ENCODE peak calls at places on chromosomes 13 and 19, in five cellular contexts. N is Panc1, E is transverse colon, T is stomach, R is breast epithelium. J is an unnamed sample.

GRCh38 chr19:14418743-14419037 is 451 bp downstream of the DDX39A start:
- DNase-seq in N (no peak), T (no peak), E (no peak), R (no peak), J (no peak)

GRCh38 chr13:82713681-82714405 is 1168.4 kb downstream of the SLITRK1 start:
- DNase-seq in N (no peak), E (no peak), R (no peak), T (no peak), J (no peak)

GRCh38 chr19:52520013-52520412 is 7.5 kb upstream of the ZNF808 start:
- DNase-seq in T (no peak), N (no peak), E (no peak), R (no peak), J (no peak)

GRCh38 chr19:35437152-35437951 is 10.7 kb upstream of the FFAR2 start:
- DNase-seq in T (peak; percentile 30), E (peak; percentile 64), R (no peak), N (no peak), J (no peak)

GRCh38 chr13:49093376-49093775 is 117.7 kb downstream of the FNDC3A start:
- DNase-seq in N (no peak), T (no peak), R (no peak), E (no peak), J (no peak)

GRCh38 chr13:75704942-75705320 is 68.8 kb downstream of the LMO7 start:
- DNase-seq in T (peak; percentile 77), R (peak; percentile 51), E (peak; percentile 81), N (no peak), J (no peak)

GRCh38 chr19:55353803-55354697 is 469 bp downstream of the COX6B2 start:
- DNase-seq in N (no peak), T (peak; percentile 79), E (peak; percentile 86), R (no peak), J (peak; percentile 86)

GRCh38 chr13:30847697-30848307 is 58.3 kb upstream of the MEDAG start:
- DNase-seq in T (no peak), R (no peak), E (no peak), N (no peak), J (no peak)

GRCh38 chr19:15142313-15142712 is 35.1 kb downstream of the SYDE1 start:
- DNase-seq in T (no peak), E (no peak), N (no peak), R (no peak), J (no peak)

GRCh38 chr19:36483653-36484052 is 5.7 kb downstream of the ZNF566 start:
- DNase-seq in N (no peak), T (no peak), E (no peak), R (no peak), J (no peak)

GRCh38 chr19:36488816-36489138 is 584 bp downstream of the ZNF566 start:
- DNase-seq in E (no peak), T (no peak), N (no peak), R (no peak), J (no peak)

GRCh38 chr19:36489920-36490415 is 607 bp upstream of the ZNF566 start:
- DNase-seq in N (peak; percentile 83), E (peak; percentile 83), R (no peak), T (peak; percentile 76), J (peak; percentile 90)

GRCh38 chr19:36488118-36488815 is 1.1 kb downstream of the ZNF566 start:
- DNase-seq in R (no peak), N (no peak), T (no peak), E (no peak), J (no peak)

GRCh38 chr19:36489139-36489919 is at the start of gene ZNF566:
- DNase-seq in T (peak; percentile 87), N (peak; percentile 91), R (peak; percentile 90), E (peak; percentile 92), J (peak; percentile 96)
- TF ChIP-seq POLR2AphosphoS5 in T (no peak), N (peak; percentile 84), R (peak; percentile 71), E (peak; percentile 48), J (peak; percentile 82)

GRCh38 chr13:98592353-98592740 is 15.4 kb upstream of the STK24 start:
- DNase-seq in E (peak; percentile 53), T (no peak), N (no peak), R (no peak), J (no peak)

GRCh38 chr13:98595134-98595533 is 18.2 kb upstream of the STK24 start:
- DNase-seq in T (no peak), E (no peak), N (no peak), R (no peak), J (no peak)

GRCh38 chr13:98599502-98600328 is 22.8 kb upstream of the STK24 start:
- DNase-seq in N (no peak), T (no peak), E (no peak), R (no peak), J (no peak)

DNA sequence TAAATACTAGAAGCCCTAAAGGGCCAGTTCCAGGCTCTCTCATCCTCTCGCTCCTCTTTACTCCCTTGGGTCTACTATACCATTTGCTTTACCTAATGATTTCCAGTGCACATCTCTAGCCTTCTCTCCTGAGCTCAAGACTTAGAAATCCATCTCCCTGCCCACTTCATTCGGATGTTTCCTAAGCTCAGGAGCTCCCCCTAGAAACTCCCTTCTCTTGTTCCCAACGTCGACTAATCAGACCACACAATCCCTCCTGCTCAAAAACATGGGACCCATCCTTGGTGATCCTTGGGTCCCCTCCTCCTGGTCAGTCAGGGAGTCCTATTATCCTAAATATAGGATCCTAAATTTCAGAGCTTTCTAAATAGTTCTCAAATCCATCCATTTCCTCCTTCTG is 21.1 kb upstream of the STK24 start:
- DNase-seq in N (no peak), T (no peak), R (no peak), E (no peak), J (no peak)
- TF ChIP-seq CTCF in N (peak; percentile 21), T (no peak), R (no peak), E (no peak), J (no peak)

GRCh38 chr19:5803752-5804515 is 933 bp upstream of the NRTN start:
- DNase-seq in T (peak; percentile 95), E (peak; percentile 95), R (peak; percentile 85), N (peak; percentile 56), J (peak; percentile 95)
- TF ChIP-seq POLR2AphosphoS5 in T (peak; percentile 12), E (peak; percentile 30), R (no peak), N (no peak), J (peak; percentile 44)

GRCh38 chr19:19064098-19064722 is 416 bp downstream of the SLC25A42 start:
- DNase-seq in E (peak; percentile 27), R (no peak), T (no peak), N (no peak), J (no peak)
- TF ChIP-seq CTCF in E (no peak), R (no peak), T (no peak), N (no peak), J (no peak)

DNA sequence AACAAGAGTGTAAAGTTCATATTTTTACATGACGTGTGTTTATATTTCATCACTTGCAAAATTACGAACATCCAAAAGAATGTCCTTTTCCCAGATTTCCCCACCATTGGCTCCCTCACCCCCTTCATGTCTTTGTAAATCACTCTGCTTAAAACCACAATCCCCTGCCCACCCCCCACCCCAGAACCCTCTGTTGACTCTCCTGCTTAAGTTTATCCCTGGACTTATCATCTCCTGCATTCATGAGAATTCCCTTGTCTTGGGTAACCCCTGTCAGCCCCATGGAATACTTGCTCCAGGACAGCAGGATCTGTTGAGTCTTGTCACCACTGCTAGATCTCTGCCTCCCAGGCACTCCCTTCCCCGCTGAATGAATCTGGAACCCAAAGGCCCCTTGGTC is 109.9 kb downstream of the COL4A1 start:
- DNase-seq in R (no peak), N (no peak), E (no peak), T (no peak), J (no peak)
- TF ChIP-seq POLR2AphosphoS5 in R (no peak), N (no peak), E (no peak), T (no peak), J (no peak)